ENCODE peak calls at places on chromosomes 1 and 21, in five cellular contexts. One of them, this sample, is unnamed.

GRCh38 chr1:71621785-71622184 is 541.0 kb upstream of the ZRANB2 start:
- DNase-seq in mesenchymal stem cell: no peak
- DNase-seq in transverse colon: no peak
- DNase-seq in colonic mucosa: no peak
- DNase-seq in trophoblast cell: no peak
- DNase-seq in this sample: no peak

GRCh38 chr1:107762751-107763390 is 202.1 kb downstream of the VAV3 start:
- DNase-seq in mesenchymal stem cell: no peak
- DNase-seq in transverse colon: no peak
- DNase-seq in colonic mucosa: no peak
- DNase-seq in trophoblast cell: no peak
- DNase-seq in this sample: no peak

GRCh38 chr1:22388666-22389455 is 62.8 kb upstream of the ZBTB40 start:
- DNase-seq in mesenchymal stem cell: peak
- DNase-seq in transverse colon: no peak
- DNase-seq in colonic mucosa: no peak
- DNase-seq in trophoblast cell: peak
- DNase-seq in this sample: no peak

GRCh38 chr21:46008893-46009635 is 27.5 kb downstream of the COL6A1 start:
- DNase-seq in mesenchymal stem cell: no peak
- DNase-seq in transverse colon: no peak
- DNase-seq in colonic mucosa: peak
- DNase-seq in trophoblast cell: no peak
- DNase-seq in this sample: peak

GRCh38 chr1:27538793-27539192 is 48.8 kb upstream of the WASF2 start:
- DNase-seq in mesenchymal stem cell: peak
- DNase-seq in transverse colon: no peak
- DNase-seq in colonic mucosa: no peak
- DNase-seq in trophoblast cell: no peak
- DNase-seq in this sample: no peak

GRCh38 chr1:30368841-30369240 is 354.5 kb downstream of the MATN1 start:
- DNase-seq in mesenchymal stem cell: no peak
- DNase-seq in transverse colon: no peak
- DNase-seq in colonic mucosa: no peak
- DNase-seq in trophoblast cell: no peak
- DNase-seq in this sample: peak

GRCh38 chr1:227170361-227171166 is 147.7 kb downstream of the CDC42BPA start:
- DNase-seq in mesenchymal stem cell: no peak
- DNase-seq in transverse colon: no peak
- DNase-seq in colonic mucosa: no peak
- DNase-seq in trophoblast cell: no peak
- DNase-seq in this sample: no peak

GRCh38 chr1:153678519-153679336 is at the start of gene NPR1:
- DNase-seq in mesenchymal stem cell: peak
- DNase-seq in transverse colon: peak
- DNase-seq in colonic mucosa: peak
- DNase-seq in trophoblast cell: no peak
- DNase-seq in this sample: peak

GRCh38 chr1:192766876-192767275 is 42.0 kb upstream of the RGS2 start:
- DNase-seq in mesenchymal stem cell: no peak
- DNase-seq in transverse colon: no peak
- DNase-seq in colonic mucosa: no peak
- DNase-seq in trophoblast cell: no peak
- DNase-seq in this sample: peak

GRCh38 chr1:80624682-80625081 is 1176.1 kb upstream of the ADGRL2 start:
- DNase-seq in mesenchymal stem cell: no peak
- DNase-seq in transverse colon: no peak
- DNase-seq in colonic mucosa: no peak
- DNase-seq in trophoblast cell: no peak
- DNase-seq in this sample: no peak

GRCh38 chr1:14850563-14850962 is 252.1 kb downstream of the KAZN start:
- DNase-seq in mesenchymal stem cell: no peak
- DNase-seq in transverse colon: no peak
- DNase-seq in colonic mucosa: no peak
- DNase-seq in trophoblast cell: no peak
- DNase-seq in this sample: peak

GRCh38 chr1:151059342-151060240 is at the start of gene CDC42SE1:
- DNase-seq in mesenchymal stem cell: peak
- DNase-seq in transverse colon: peak
- DNase-seq in colonic mucosa: peak
- DNase-seq in trophoblast cell: peak
- DNase-seq in this sample: peak

GRCh38 chr1:116377564-116378529 is 4.8 kb downstream of the ATP1A1 start:
- DNase-seq in mesenchymal stem cell: peak
- DNase-seq in transverse colon: peak
- DNase-seq in colonic mucosa: peak
- DNase-seq in trophoblast cell: no peak
- DNase-seq in this sample: no peak

GRCh38 chr1:55375617-55376258 is 160.6 kb upstream of the USP24 start:
- DNase-seq in mesenchymal stem cell: peak
- DNase-seq in transverse colon: peak
- DNase-seq in colonic mucosa: peak
- DNase-seq in trophoblast cell: peak
- DNase-seq in this sample: peak

GRCh38 chr1:181133441-181133951 is 45.0 kb downstream of the IER5 start:
- DNase-seq in mesenchymal stem cell: no peak
- DNase-seq in transverse colon: no peak
- DNase-seq in colonic mucosa: no peak
- DNase-seq in trophoblast cell: no peak
- DNase-seq in this sample: peak

GRCh38 chr1:79711001-79711431 is 704.5 kb upstream of the ADGRL4 start:
- DNase-seq in mesenchymal stem cell: peak
- DNase-seq in transverse colon: no peak
- DNase-seq in colonic mucosa: no peak
- DNase-seq in trophoblast cell: no peak
- DNase-seq in this sample: no peak

GRCh38 chr1:194358208-194358581 is 1171.8 kb upstream of the B3GALT2 start:
- DNase-seq in mesenchymal stem cell: no peak
- DNase-seq in transverse colon: no peak
- DNase-seq in colonic mucosa: no peak
- DNase-seq in trophoblast cell: no peak
- DNase-seq in this sample: no peak

GRCh38 chr1:232259333-232259732 is 370.6 kb downstream of the SIPA1L2 start:
- DNase-seq in mesenchymal stem cell: no peak
- DNase-seq in transverse colon: no peak
- DNase-seq in colonic mucosa: no peak
- DNase-seq in trophoblast cell: no peak
- DNase-seq in this sample: no peak

GRCh38 chr1:221919341-221919740 is 177.5 kb upstream of the DUSP10 start:
- DNase-seq in mesenchymal stem cell: no peak
- DNase-seq in transverse colon: no peak
- DNase-seq in colonic mucosa: no peak
- DNase-seq in trophoblast cell: no peak
- DNase-seq in this sample: no peak

GRCh38 chr1:227521782-227522181 is 41.6 kb upstream of the ZNF678 start:
- DNase-seq in mesenchymal stem cell: no peak
- DNase-seq in transverse colon: no peak
- DNase-seq in colonic mucosa: no peak
- DNase-seq in trophoblast cell: no peak
- DNase-seq in this sample: no peak

GRCh38 chr21:45763074-45763473 is 119.5 kb downstream of the PCBP3 start:
- DNase-seq in mesenchymal stem cell: no peak
- DNase-seq in transverse colon: no peak
- DNase-seq in colonic mucosa: no peak
- DNase-seq in trophoblast cell: no peak
- DNase-seq in this sample: no peak

GRCh38 chr1:57127976-57128375 is 162.2 kb upstream of the C8B start:
- DNase-seq in mesenchymal stem cell: no peak
- DNase-seq in transverse colon: no peak
- DNase-seq in colonic mucosa: no peak
- DNase-seq in trophoblast cell: no peak
- DNase-seq in this sample: no peak

GRCh38 chr1:197915797-197916686 is 1.1 kb upstream of the LHX9 start:
- DNase-seq in mesenchymal stem cell: peak
- DNase-seq in transverse colon: peak
- DNase-seq in colonic mucosa: peak
- DNase-seq in trophoblast cell: peak
- DNase-seq in this sample: peak

GRCh38 chr21:39803393-39803792 is 58.4 kb downstream of the IGSF5 start:
- DNase-seq in mesenchymal stem cell: no peak
- DNase-seq in transverse colon: no peak
- DNase-seq in colonic mucosa: no peak
- DNase-seq in trophoblast cell: no peak
- DNase-seq in this sample: no peak

GRCh38 chr1:241817331-241817792 is 30.6 kb upstream of the EXO1 start:
- DNase-seq in mesenchymal stem cell: peak
- DNase-seq in transverse colon: no peak
- DNase-seq in colonic mucosa: no peak
- DNase-seq in trophoblast cell: no peak
- DNase-seq in this sample: no peak

GRCh38 chr1:77476460-77476859 is 194.6 kb downstream of the AK5 start:
- DNase-seq in mesenchymal stem cell: no peak
- DNase-seq in transverse colon: no peak
- DNase-seq in colonic mucosa: no peak
- DNase-seq in trophoblast cell: no peak
- DNase-seq in this sample: no peak
- H3K27ac ChIP-seq in mesenchymal stem cell: no peak
- H3K27ac ChIP-seq in transverse colon: no peak
- H3K27ac ChIP-seq in colonic mucosa: no peak
- H3K27ac ChIP-seq in trophoblast cell: no peak
- H3K27ac ChIP-seq in this sample: no peak

GRCh38 chr1:177068011-177068410 is 96.5 kb downstream of the ASTN1 start:
- DNase-seq in mesenchymal stem cell: no peak
- DNase-seq in transverse colon: no peak
- DNase-seq in colonic mucosa: no peak
- DNase-seq in trophoblast cell: no peak
- DNase-seq in this sample: no peak

GRCh38 chr1:177069489-177069888 is 95.0 kb downstream of the ASTN1 start:
- DNase-seq in mesenchymal stem cell: no peak
- DNase-seq in transverse colon: no peak
- DNase-seq in colonic mucosa: no peak
- DNase-seq in trophoblast cell: no peak
- DNase-seq in this sample: no peak

GRCh38 chr1:177063648-177064047 is 100.9 kb downstream of the ASTN1 start:
- DNase-seq in mesenchymal stem cell: no peak
- DNase-seq in transverse colon: no peak
- DNase-seq in colonic mucosa: no peak
- DNase-seq in trophoblast cell: no peak
- DNase-seq in this sample: no peak

GRCh38 chr1:177065430-177065829 is 99.1 kb downstream of the ASTN1 start:
- DNase-seq in mesenchymal stem cell: no peak
- DNase-seq in transverse colon: no peak
- DNase-seq in colonic mucosa: no peak
- DNase-seq in trophoblast cell: no peak
- DNase-seq in this sample: peak
- H3K27ac ChIP-seq in mesenchymal stem cell: no peak
- H3K27ac ChIP-seq in transverse colon: no peak
- H3K27ac ChIP-seq in colonic mucosa: no peak
- H3K27ac ChIP-seq in trophoblast cell: no peak
- H3K27ac ChIP-seq in this sample: no peak

GRCh38 chr1:24801169-24801568 is 55.9 kb downstream of the CLIC4 start:
- DNase-seq in mesenchymal stem cell: no peak
- DNase-seq in transverse colon: no peak
- DNase-seq in colonic mucosa: no peak
- DNase-seq in trophoblast cell: no peak
- DNase-seq in this sample: no peak
- H3K27ac ChIP-seq in mesenchymal stem cell: no peak
- H3K27ac ChIP-seq in transverse colon: peak
- H3K27ac ChIP-seq in colonic mucosa: no peak
- H3K27ac ChIP-seq in trophoblast cell: no peak
- H3K27ac ChIP-seq in this sample: no peak

DNA sequence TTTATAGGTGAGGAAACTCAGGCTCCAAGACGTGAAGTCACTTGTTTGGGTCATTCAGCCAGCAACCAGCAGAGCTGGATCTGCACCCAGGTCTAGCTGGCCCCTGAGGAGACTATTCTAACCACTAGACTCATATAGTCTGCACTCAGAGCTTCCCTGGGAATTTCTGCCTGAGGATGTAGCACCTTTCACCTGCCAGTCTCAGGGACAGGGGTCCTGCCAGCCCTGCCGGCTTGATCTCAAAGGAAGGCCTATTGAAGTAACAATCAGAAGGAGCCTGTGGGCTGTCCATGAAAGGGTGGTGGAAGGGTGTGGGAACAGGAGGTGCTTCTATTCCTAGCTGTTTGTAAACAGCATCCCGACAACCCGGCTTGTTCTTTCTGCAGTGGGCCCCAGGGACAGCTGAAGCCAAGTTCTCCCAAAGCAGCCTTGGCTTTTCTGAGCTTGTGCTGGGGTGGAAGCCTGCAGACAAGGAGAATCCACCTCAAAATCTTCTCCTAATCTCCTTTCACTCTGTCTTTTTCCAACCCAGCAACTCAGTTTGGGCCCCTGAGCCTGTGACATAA is 7.8 kb downstream of the LMOD1 start:
- DNase-seq in mesenchymal stem cell: peak
- DNase-seq in transverse colon: no peak
- DNase-seq in colonic mucosa: no peak
- DNase-seq in trophoblast cell: no peak
- DNase-seq in this sample: no peak
- H3K27ac ChIP-seq in mesenchymal stem cell: no peak
- H3K27ac ChIP-seq in transverse colon: peak
- H3K27ac ChIP-seq in colonic mucosa: peak
- H3K27ac ChIP-seq in trophoblast cell: no peak
- H3K27ac ChIP-seq in this sample: no peak

GRCh38 chr1:1173793-1174415 is at the start of gene TTLL10:
- DNase-seq in mesenchymal stem cell: no peak
- DNase-seq in transverse colon: peak
- DNase-seq in colonic mucosa: peak
- DNase-seq in trophoblast cell: no peak
- DNase-seq in this sample: peak
- H3K27ac ChIP-seq in mesenchymal stem cell: no peak
- H3K27ac ChIP-seq in transverse colon: no peak
- H3K27ac ChIP-seq in colonic mucosa: no peak
- H3K27ac ChIP-seq in trophoblast cell: no peak
- H3K27ac ChIP-seq in this sample: no peak

DNA sequence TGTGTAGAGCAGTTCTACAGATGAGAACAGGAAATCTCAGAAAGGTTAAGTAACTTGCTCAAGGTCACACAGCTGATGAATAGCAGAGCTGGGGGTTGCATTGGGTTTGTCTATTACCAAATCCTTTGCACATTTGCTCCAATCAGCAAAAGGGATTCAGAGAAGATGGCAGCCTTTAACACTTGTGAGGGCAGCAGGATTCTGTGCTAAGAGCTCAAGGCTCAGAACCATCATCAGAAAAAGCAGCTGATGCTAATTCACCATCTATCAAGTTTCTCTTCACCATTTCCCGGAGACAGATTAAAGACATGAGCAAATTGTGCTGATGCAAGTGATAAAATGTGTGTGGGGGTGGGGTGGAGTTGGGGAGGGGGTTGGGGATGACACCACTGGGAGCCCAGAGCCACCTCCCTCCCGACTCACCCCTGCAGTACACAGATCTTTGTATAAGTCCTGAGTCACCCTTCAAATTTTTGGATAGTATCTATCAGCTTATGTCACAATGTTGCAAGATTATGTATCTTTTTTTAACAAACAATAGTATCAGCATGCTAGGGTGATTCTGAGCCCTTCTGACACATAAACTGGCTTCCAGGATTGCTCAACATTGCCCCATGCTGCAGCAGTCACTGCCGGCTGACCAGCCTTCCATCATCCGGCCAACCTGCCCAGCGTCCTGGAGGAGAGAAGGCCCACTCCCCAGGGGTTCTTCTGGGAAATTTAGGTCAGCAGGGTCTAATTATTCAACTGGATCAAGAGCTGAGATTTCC is 2.8 kb upstream of the SPSB1 start:
- DNase-seq in mesenchymal stem cell: peak
- DNase-seq in transverse colon: no peak
- DNase-seq in colonic mucosa: no peak
- DNase-seq in trophoblast cell: peak
- DNase-seq in this sample: no peak
- H3K27ac ChIP-seq in mesenchymal stem cell: peak
- H3K27ac ChIP-seq in transverse colon: peak
- H3K27ac ChIP-seq in colonic mucosa: peak
- H3K27ac ChIP-seq in trophoblast cell: no peak
- H3K27ac ChIP-seq in this sample: no peak

GRCh38 chr1:235336903-235337302 is 8.5 kb downstream of the GGPS1 start:
- DNase-seq in mesenchymal stem cell: peak
- DNase-seq in transverse colon: no peak
- DNase-seq in colonic mucosa: no peak
- DNase-seq in trophoblast cell: no peak
- DNase-seq in this sample: no peak
- H3K27ac ChIP-seq in mesenchymal stem cell: peak
- H3K27ac ChIP-seq in transverse colon: peak
- H3K27ac ChIP-seq in colonic mucosa: no peak
- H3K27ac ChIP-seq in trophoblast cell: no peak
- H3K27ac ChIP-seq in this sample: no peak